ENCODE peak calls at places on chromosomes 4 and X, in four cellular contexts. One of them, this sample, is unnamed.

GRCh38 chr4:73661646-73662119 is 41.4 kb upstream of the RASSF6 start:
- DNase-seq in tibial nerve: no peak
- DNase-seq in endothelial cell of umbilical vein: peak
- DNase-seq in naive thymus-derived CD4-positive, alpha-beta T cell: no peak
- DNase-seq in this sample: peak

GRCh38 chr4:55183926-55184599 is 58.7 kb upstream of the KDR start:
- DNase-seq in tibial nerve: peak
- DNase-seq in endothelial cell of umbilical vein: peak
- DNase-seq in naive thymus-derived CD4-positive, alpha-beta T cell: no peak
- DNase-seq in this sample: no peak

GRCh38 chr4:28831867-28832266 is 1888.3 kb upstream of the PCDH7 start:
- DNase-seq in tibial nerve: no peak
- DNase-seq in endothelial cell of umbilical vein: no peak
- DNase-seq in naive thymus-derived CD4-positive, alpha-beta T cell: no peak
- DNase-seq in this sample: no peak

GRCh38 chrX:153708415-153708814 is 15.8 kb downstream of the BCAP31 start:
- DNase-seq in tibial nerve: peak
- DNase-seq in endothelial cell of umbilical vein: peak
- DNase-seq in naive thymus-derived CD4-positive, alpha-beta T cell: peak
- DNase-seq in this sample: peak

GRCh38 chrX:136086521-136086920 is 60.8 kb upstream of the FHL1 start:
- DNase-seq in tibial nerve: no peak
- DNase-seq in endothelial cell of umbilical vein: no peak
- DNase-seq in naive thymus-derived CD4-positive, alpha-beta T cell: no peak
- DNase-seq in this sample: no peak

GRCh38 chrX:129585691-129586090 is 45.6 kb downstream of the OCRL start:
- DNase-seq in tibial nerve: no peak
- DNase-seq in endothelial cell of umbilical vein: no peak
- DNase-seq in naive thymus-derived CD4-positive, alpha-beta T cell: no peak
- DNase-seq in this sample: no peak

GRCh38 chrX:21725498-21725897 is 32.4 kb downstream of the SMPX start:
- DNase-seq in tibial nerve: no peak
- DNase-seq in endothelial cell of umbilical vein: no peak
- DNase-seq in naive thymus-derived CD4-positive, alpha-beta T cell: peak
- DNase-seq in this sample: no peak

GRCh38 chr4:115688961-115689360 is 575.5 kb upstream of the NDST4 start:
- DNase-seq in tibial nerve: no peak
- DNase-seq in endothelial cell of umbilical vein: no peak
- DNase-seq in naive thymus-derived CD4-positive, alpha-beta T cell: no peak
- DNase-seq in this sample: no peak

GRCh38 chr4:18401435-18401834 is 379.9 kb upstream of the LCORL start:
- DNase-seq in tibial nerve: no peak
- DNase-seq in endothelial cell of umbilical vein: no peak
- DNase-seq in naive thymus-derived CD4-positive, alpha-beta T cell: no peak
- DNase-seq in this sample: no peak

DNA sequence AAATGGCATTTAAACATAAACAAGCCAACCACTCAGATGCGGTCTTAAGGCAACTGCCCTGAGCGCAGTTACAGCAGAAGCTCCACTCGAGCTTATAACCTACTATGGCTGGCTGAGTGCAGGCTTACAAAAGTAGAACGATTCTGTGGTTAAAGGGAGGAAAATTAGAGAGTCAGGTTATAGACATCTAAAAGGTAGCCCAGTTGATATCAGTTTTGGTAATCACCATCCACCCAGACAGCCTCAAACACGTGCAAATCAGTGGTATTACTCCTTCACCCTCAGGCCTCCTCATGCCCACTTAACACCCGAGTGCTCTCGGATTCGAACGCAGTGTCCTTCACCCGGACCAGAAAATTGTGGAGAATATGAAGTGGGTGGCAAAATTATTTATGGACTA is 3.1 kb downstream of the LEF1 start:
- DNase-seq in tibial nerve: no peak
- DNase-seq in endothelial cell of umbilical vein: no peak
- DNase-seq in naive thymus-derived CD4-positive, alpha-beta T cell: no peak
- DNase-seq in this sample: no peak
- H3K4me3 ChIP-seq in tibial nerve: no peak
- H3K4me3 ChIP-seq in endothelial cell of umbilical vein: no peak
- H3K4me3 ChIP-seq in naive thymus-derived CD4-positive, alpha-beta T cell: peak
- H3K4me3 ChIP-seq in this sample: peak

GRCh38 chr4:105808030-105808429 is 87.2 kb upstream of the NPNT start:
- DNase-seq in tibial nerve: no peak
- DNase-seq in endothelial cell of umbilical vein: no peak
- DNase-seq in naive thymus-derived CD4-positive, alpha-beta T cell: no peak
- DNase-seq in this sample: no peak
- H3K4me3 ChIP-seq in tibial nerve: no peak
- H3K4me3 ChIP-seq in endothelial cell of umbilical vein: no peak
- H3K4me3 ChIP-seq in naive thymus-derived CD4-positive, alpha-beta T cell: no peak
- H3K4me3 ChIP-seq in this sample: no peak

GRCh38 chrX:40007136-40007535 is 90.6 kb downstream of the BCOR start:
- DNase-seq in tibial nerve: no peak
- DNase-seq in endothelial cell of umbilical vein: no peak
- DNase-seq in naive thymus-derived CD4-positive, alpha-beta T cell: no peak
- DNase-seq in this sample: no peak
- H3K4me3 ChIP-seq in tibial nerve: no peak
- H3K4me3 ChIP-seq in endothelial cell of umbilical vein: no peak
- H3K4me3 ChIP-seq in naive thymus-derived CD4-positive, alpha-beta T cell: no peak
- H3K4me3 ChIP-seq in this sample: no peak

DNA sequence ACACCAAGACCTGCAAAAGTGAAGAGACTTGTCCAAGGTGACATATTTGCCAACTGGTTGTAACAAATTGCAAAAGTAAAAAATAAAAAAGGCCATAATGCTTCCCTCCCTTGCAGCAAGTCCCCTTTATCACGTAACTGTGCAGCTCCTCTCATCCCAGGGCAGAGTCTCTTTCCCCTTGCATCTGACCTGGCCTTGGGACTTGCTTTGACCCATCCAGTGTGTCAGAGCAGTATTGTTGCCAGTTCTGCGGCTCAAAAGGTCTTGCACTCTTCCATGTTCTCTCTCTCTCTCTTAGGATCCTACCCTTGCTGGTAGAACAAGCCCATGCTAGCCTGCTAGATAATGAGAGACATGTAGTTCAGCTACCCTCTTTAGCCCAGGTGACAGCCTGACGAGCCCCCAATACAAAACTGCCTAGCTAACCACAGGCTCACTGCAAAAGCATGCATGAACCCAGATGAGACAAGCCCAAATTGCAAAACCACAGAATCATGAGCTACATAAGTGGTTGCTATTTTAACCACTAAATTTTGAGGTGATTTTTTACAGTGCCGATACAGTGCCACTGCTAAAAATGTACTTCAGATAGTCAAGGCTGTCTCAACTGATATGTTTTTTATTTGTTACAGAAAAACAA is 289.5 kb upstream of the PPARGC1A start:
- DNase-seq in tibial nerve: no peak
- DNase-seq in endothelial cell of umbilical vein: no peak
- DNase-seq in naive thymus-derived CD4-positive, alpha-beta T cell: no peak
- DNase-seq in this sample: peak
- H3K4me3 ChIP-seq in tibial nerve: no peak
- H3K4me3 ChIP-seq in endothelial cell of umbilical vein: no peak
- H3K4me3 ChIP-seq in naive thymus-derived CD4-positive, alpha-beta T cell: no peak
- H3K4me3 ChIP-seq in this sample: no peak

GRCh38 chr4:8197521-8197920 is 1.6 kb upstream of the SH3TC1 start:
- DNase-seq in tibial nerve: no peak
- DNase-seq in endothelial cell of umbilical vein: no peak
- DNase-seq in naive thymus-derived CD4-positive, alpha-beta T cell: no peak
- DNase-seq in this sample: no peak

GRCh38 chr4:8199594-8200301 is 658 bp downstream of the SH3TC1 start:
- DNase-seq in tibial nerve: no peak
- DNase-seq in endothelial cell of umbilical vein: peak
- DNase-seq in naive thymus-derived CD4-positive, alpha-beta T cell: peak
- DNase-seq in this sample: no peak

GRCh38 chr4:8200302-8200975 is 1.3 kb downstream of the SH3TC1 start:
- DNase-seq in tibial nerve: peak
- DNase-seq in endothelial cell of umbilical vein: peak
- DNase-seq in naive thymus-derived CD4-positive, alpha-beta T cell: peak
- DNase-seq in this sample: no peak

GRCh38 chr4:8198206-8198905 is 734 bp upstream of the SH3TC1 start:
- DNase-seq in tibial nerve: no peak
- DNase-seq in endothelial cell of umbilical vein: peak
- DNase-seq in naive thymus-derived CD4-positive, alpha-beta T cell: no peak
- DNase-seq in this sample: no peak

GRCh38 chr4:8198906-8199593 is at the start of gene SH3TC1:
- DNase-seq in tibial nerve: peak
- DNase-seq in endothelial cell of umbilical vein: peak
- DNase-seq in naive thymus-derived CD4-positive, alpha-beta T cell: peak
- DNase-seq in this sample: no peak
- H3K4me3 ChIP-seq in tibial nerve: peak
- H3K4me3 ChIP-seq in endothelial cell of umbilical vein: peak
- H3K4me3 ChIP-seq in naive thymus-derived CD4-positive, alpha-beta T cell: peak
- H3K4me3 ChIP-seq in this sample: peak

GRCh38 chrX:23901805-23902204 is 5.9 kb downstream of the APOO start:
- DNase-seq in tibial nerve: peak
- DNase-seq in endothelial cell of umbilical vein: peak
- DNase-seq in naive thymus-derived CD4-positive, alpha-beta T cell: peak
- DNase-seq in this sample: peak

GRCh38 chrX:23900220-23900797 is 7.4 kb downstream of the APOO start:
- DNase-seq in tibial nerve: no peak
- DNase-seq in endothelial cell of umbilical vein: no peak
- DNase-seq in naive thymus-derived CD4-positive, alpha-beta T cell: no peak
- DNase-seq in this sample: no peak

GRCh38 chrX:23901065-23901464 is 6.7 kb downstream of the APOO start:
- DNase-seq in tibial nerve: no peak
- DNase-seq in endothelial cell of umbilical vein: peak
- DNase-seq in naive thymus-derived CD4-positive, alpha-beta T cell: no peak
- DNase-seq in this sample: no peak

GRCh38 chrX:23904096-23904495 is 3.6 kb downstream of the APOO start:
- DNase-seq in tibial nerve: no peak
- DNase-seq in endothelial cell of umbilical vein: peak
- DNase-seq in naive thymus-derived CD4-positive, alpha-beta T cell: no peak
- DNase-seq in this sample: no peak

DNA sequence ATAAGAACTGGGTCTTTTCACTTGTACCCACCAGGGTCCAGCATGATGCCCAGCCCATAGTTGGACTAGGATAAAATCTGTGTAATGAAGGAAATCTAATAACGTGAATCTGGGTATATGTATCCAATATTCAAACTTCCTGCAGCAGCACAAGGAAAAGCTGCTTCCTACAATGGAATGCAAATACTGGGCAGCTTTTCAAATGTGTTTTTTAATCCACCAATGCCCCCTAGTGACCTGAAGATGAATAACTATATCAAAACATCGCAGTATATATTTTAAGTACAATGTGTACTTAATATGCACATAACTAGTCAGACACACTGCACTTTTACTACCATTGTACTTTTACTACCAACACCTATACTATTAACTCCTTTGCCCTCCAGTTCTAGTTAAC is 5.3 kb downstream of the APOO start:
- DNase-seq in tibial nerve: no peak
- DNase-seq in endothelial cell of umbilical vein: peak
- DNase-seq in naive thymus-derived CD4-positive, alpha-beta T cell: peak
- DNase-seq in this sample: no peak
- H3K4me3 ChIP-seq in tibial nerve: no peak
- H3K4me3 ChIP-seq in endothelial cell of umbilical vein: no peak
- H3K4me3 ChIP-seq in naive thymus-derived CD4-positive, alpha-beta T cell: no peak
- H3K4me3 ChIP-seq in this sample: no peak

GRCh38 chrX:133497356-133497755 is 82.1 kb upstream of the GPC4 start:
- DNase-seq in tibial nerve: no peak
- DNase-seq in endothelial cell of umbilical vein: no peak
- DNase-seq in naive thymus-derived CD4-positive, alpha-beta T cell: no peak
- DNase-seq in this sample: no peak
- H3K4me3 ChIP-seq in tibial nerve: no peak
- H3K4me3 ChIP-seq in endothelial cell of umbilical vein: no peak
- H3K4me3 ChIP-seq in naive thymus-derived CD4-positive, alpha-beta T cell: no peak
- H3K4me3 ChIP-seq in this sample: no peak

This sample was measured in Jurkat, Clone E6-1.